ENCODE peak calls at places on chromosome 20, in four cellular contexts. D, C, S and K are unnamed samples. For H3K4me1, the result is how much of the 10 kb centered on the place peaks cover.

GRCh38 chr20:8656335-8656734 is 412.6 kb upstream of the PLCB4 start:
- DNase-seq in S (no peak), D (no peak), C (peak), K (no peak)

GRCh38 chr20:60035-60918 is 27.2 kb upstream of the DEFB125 start:
- DNase-seq in D (no peak), C (no peak), S (no peak), K (no peak)

GRCh38 chr20:33947709-33948295 is 45.9 kb upstream of the RALY start:
- DNase-seq in D (peak), C (peak), S (peak), K (peak)

GRCh38 chr20:38724603-38725457 is 544 bp downstream of the SLC32A1 start:
- DNase-seq in C (no peak), D (peak), S (no peak), K (no peak)

GRCh38 chr20:46057856-46058655 is 29.0 kb downstream of the SLC12A5 start:
- DNase-seq in S (no peak), C (peak), D (no peak), K (peak)

GRCh38 chr20:19473894-19474293 is 261.5 kb downstream of the SLC24A3 start:
- DNase-seq in C (no peak), S (no peak), D (no peak), K (no peak)

GRCh38 chr20:47785321-47785899 is at the start of gene SULF2:
- DNase-seq in C (no peak), S (no peak), D (no peak), K (no peak)

GRCh38 chr20:1247689-1248088 is 18.4 kb upstream of the SNPH start:
- DNase-seq in C (no peak), S (no peak), D (no peak), K (no peak)

GRCh38 chr20:56540415-56540814 is 7.4 kb downstream of the FAM209B start:
- DNase-seq in S (no peak), C (no peak), D (no peak), K (peak)

GRCh38 chr20:63896136-63896890 is 1.4 kb downstream of the DNAJC5 start:
- DNase-seq in S (no peak), C (peak), D (no peak), K (peak)

GRCh38 chr20:38139156-38139912 is 25.7 kb downstream of the TGM2 start:
- DNase-seq in C (no peak), D (no peak), S (no peak), K (no peak)

GRCh38 chr20:11993886-11994466 is 76.3 kb downstream of the BTBD3 start:
- DNase-seq in D (no peak), C (no peak), S (no peak), K (no peak)

GRCh38 chr20:36207602-36208001 is 28.7 kb upstream of the AAR2 start:
- DNase-seq in D (no peak), C (no peak), S (no peak), K (no peak)

GRCh38 chr20:61731363-61732181 is 334.1 kb downstream of the TAF4 start:
- DNase-seq in S (no peak), C (no peak), D (no peak), K (peak)

GRCh38 chr20:53656653-53657288 is 63.1 kb upstream of the ZNF217 start:
- DNase-seq in S (no peak), D (no peak), C (no peak), K (peak)

GRCh38 chr20:16785221-16785620 is 37.1 kb downstream of the OTOR start:
- DNase-seq in C (peak), S (no peak), D (no peak), K (peak)

GRCh38 chr20:47749367-47749766 is 35.9 kb downstream of the SULF2 start:
- DNase-seq in C (no peak), D (no peak), S (no peak), K (no peak)

GRCh38 chr20:22572491-22572890 is 11.9 kb downstream of the FOXA2 start:
- DNase-seq in D (no peak), C (no peak), S (no peak), K (no peak)

GRCh38 chr20:32970115-32970972 is 33.9 kb downstream of the SUN5 start:
- DNase-seq in D (no peak), C (no peak), S (no peak), K (no peak)

GRCh38 chr20:35547319-35547718 is 5.4 kb downstream of the ERGIC3 start:
- DNase-seq in C (no peak), D (no peak), S (no peak), K (no peak)

GRCh38 chr20:6038256-6038655 is 15.6 kb downstream of the LRRN4 start:
- DNase-seq in D (no peak), C (no peak), S (no peak), K (no peak)

GRCh38 chr20:50333856-50334255 is 143.2 kb downstream of the CEBPB start:
- DNase-seq in C (no peak), D (no peak), S (no peak), K (peak)
- TF ChIP-seq FOS in C (no peak), D (no peak), S (no peak), K (no peak)

DNA sequence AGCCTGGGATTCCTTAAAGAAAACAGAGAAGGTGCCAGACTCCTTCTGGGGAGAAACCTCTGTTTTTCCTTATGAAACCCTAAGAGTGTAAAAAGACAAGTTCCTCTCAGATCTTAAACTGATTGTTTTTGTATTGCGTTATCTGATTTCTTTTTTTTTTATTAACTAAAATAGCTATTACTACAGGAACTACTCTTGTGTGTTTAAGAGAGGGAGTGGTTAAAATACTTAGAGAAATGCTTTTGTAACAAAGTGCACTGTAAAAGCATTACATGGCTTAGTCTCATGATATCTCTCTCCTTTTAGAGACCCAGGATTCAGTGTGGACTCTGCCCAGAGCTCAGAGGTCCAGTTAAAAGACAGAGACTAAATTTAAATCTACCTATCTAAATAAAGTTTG is 15.9 kb downstream of the PTGIS start:
- DNase-seq in S (no peak), D (no peak), C (peak), K (no peak)
- H3K4me1 ChIP-seq in S (under half), D (under half), C (under half), K (under half)

GRCh38 chr20:58072695-58073671 is 155.5 kb downstream of the ANKRD60 start:
- DNase-seq in D (no peak), S (no peak), C (no peak), K (no peak)

GRCh38 chr20:58077282-58077681 is 151.2 kb downstream of the ANKRD60 start:
- DNase-seq in S (no peak), D (no peak), C (no peak), K (no peak)

GRCh38 chr20:58073945-58074920 is 154.2 kb downstream of the ANKRD60 start:
- DNase-seq in C (peak), D (no peak), S (no peak), K (no peak)

GRCh38 chr20:58075980-58076749 is 152.3 kb downstream of the ANKRD60 start:
- DNase-seq in S (no peak), C (no peak), D (no peak), K (no peak)

GRCh38 chr20:58075565-58075964 is 152.9 kb downstream of the ANKRD60 start:
- DNase-seq in C (no peak), D (no peak), S (no peak), K (no peak)
- TF ChIP-seq FOS in C (no peak), D (no peak), S (no peak), K (no peak)

GRCh38 chr20:14470977-14471642 is 133.7 kb upstream of the FLRT3 start:
- DNase-seq in C (no peak), D (no peak), S (no peak), K (no peak)
- H3K4me1 ChIP-seq in C (under half), D (under half), S (under half), K (under half)

GRCh38 chr20:44780226-44780625 is 30.1 kb downstream of the RIMS4 start:
- DNase-seq in S (no peak), D (peak), C (peak), K (peak)
- TF ChIP-seq FOS in S (no peak), D (no peak), C (no peak), K (no peak)